ENCODE peak calls at places on chromosomes 13 and 19, in five cellular contexts. B, Q, U, W and F are unnamed samples.

GRCh38 chr19:4310247-4311121 is 6.1 kb downstream of the FSD1 start:
- ATAC-seq in W (peak; percentile 93), U (no peak), B (peak; percentile 96), Q (peak; percentile 45), F (no peak)

GRCh38 chr19:29878973-29879654 is 62.9 kb upstream of the URI1 start:
- ATAC-seq in U (peak; percentile 70), B (peak; percentile 92), W (peak; percentile 83), Q (peak; percentile 5), F (peak; percentile 41)

GRCh38 chr13:32666990-32667571 is 80.8 kb downstream of the PDS5B start:
- ATAC-seq in Q (no peak), U (no peak), W (no peak), B (no peak), F (no peak)

GRCh38 chr13:92407858-92408257 is 818.7 kb upstream of the GPC6 start:
- ATAC-seq in B (peak; percentile 28), W (no peak), U (no peak), Q (no peak), F (no peak)

GRCh38 chr13:94330552-94331071 is 148.9 kb downstream of the DCT start:
- ATAC-seq in Q (no peak), U (no peak), W (no peak), B (no peak), F (no peak)

GRCh38 chr13:100461309-100462035 is 127.1 kb downstream of the GGACT start:
- ATAC-seq in Q (no peak), B (no peak), W (no peak), U (no peak), F (no peak)

GRCh38 chr19:51272183-51272817 is 21.4 kb downstream of the SIGLECL1 start:
- ATAC-seq in W (no peak), B (peak; percentile 71), Q (no peak), U (peak; percentile 33), F (no peak)

GRCh38 chr19:31105761-31106160 is 243.5 kb downstream of the TSHZ3 start:
- ATAC-seq in W (no peak), B (no peak), Q (no peak), U (no peak), F (no peak)

GRCh38 chr13:110438211-110438610 is 123.3 kb downstream of the RAB20 start:
- ATAC-seq in U (no peak), B (peak; percentile 53), W (no peak), Q (no peak), F (peak; percentile 17)

GRCh38 chr13:99355267-99356215 is 48.3 kb upstream of the GPR183 start:
- ATAC-seq in Q (peak; percentile 35), W (peak; percentile 57), B (no peak), U (peak; percentile 11), F (no peak)

GRCh38 chr13:21075303-21076264 is 14.2 kb upstream of the LATS2 start:
- ATAC-seq in U (peak; percentile 83), W (no peak), B (no peak), Q (peak; percentile 71), F (peak; percentile 59)

GRCh38 chr19:4482721-4483120 is 10.6 kb downstream of the HDGFL2 start:
- ATAC-seq in W (no peak), B (no peak), U (no peak), Q (no peak), F (no peak)

GRCh38 chr13:50845211-50845610 is 1.7 kb upstream of the DLEU7 start:
- ATAC-seq in B (no peak), Q (no peak), W (no peak), U (no peak), F (no peak)

GRCh38 chr19:5072115-5072514 is 103.2 kb downstream of the KDM4B start:
- ATAC-seq in W (no peak), B (no peak), U (no peak), Q (no peak), F (peak; percentile 57)

GRCh38 chr13:113753171-113753570 is 5.9 kb upstream of the TMEM255B start:
- ATAC-seq in U (no peak), Q (no peak), B (no peak), W (no peak), F (no peak)

GRCh38 chr19:38664503-38665211 is 17.2 kb downstream of the ACTN4 start:
- ATAC-seq in Q (no peak), B (peak; percentile 71), W (peak; percentile 31), U (peak; percentile 55), F (no peak)

GRCh38 chr13:21365574-21365973 is 93.5 kb downstream of the ZDHHC20 start:
- ATAC-seq in U (no peak), B (no peak), Q (no peak), W (no peak), F (no peak)

GRCh38 chr13:50512602-50513527 is 330.6 kb downstream of the DLEU7 start:
- ATAC-seq in U (peak; percentile 97), W (peak; percentile 93), B (peak; percentile 89), Q (peak; percentile 80), F (peak; percentile 77)

GRCh38 chr13:39612023-39612637 is 9.1 kb upstream of the LHFPL6 start:
- ATAC-seq in W (no peak), B (peak; percentile 57), U (peak; percentile 72), Q (no peak), F (no peak)

DNA sequence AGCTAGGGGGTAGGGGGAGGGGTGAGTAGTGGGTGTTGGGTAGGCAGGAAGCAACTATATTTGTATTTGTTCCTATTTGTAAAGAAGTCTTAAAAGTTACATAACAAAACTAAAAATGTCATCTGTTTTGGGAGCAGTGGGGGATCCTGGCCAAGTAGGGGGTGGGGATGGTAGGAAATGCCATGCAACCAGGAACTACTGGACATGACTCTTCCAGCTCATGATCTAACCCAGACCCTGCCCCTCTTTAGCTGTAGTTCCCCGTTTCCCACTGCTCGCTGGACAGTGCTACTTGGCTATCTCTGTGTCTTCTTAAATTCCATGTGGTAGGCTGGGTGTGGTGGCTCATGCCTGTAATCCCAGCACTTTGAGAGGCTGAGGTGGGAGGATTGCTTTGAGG is 3.2 kb downstream of the GTF3A start:
- ATAC-seq in U (no peak), W (no peak), Q (no peak), B (no peak), F (no peak)
- TF ChIP-seq EP300 in U (no peak), W (no peak), Q (no peak), B (no peak), F (no peak)

DNA sequence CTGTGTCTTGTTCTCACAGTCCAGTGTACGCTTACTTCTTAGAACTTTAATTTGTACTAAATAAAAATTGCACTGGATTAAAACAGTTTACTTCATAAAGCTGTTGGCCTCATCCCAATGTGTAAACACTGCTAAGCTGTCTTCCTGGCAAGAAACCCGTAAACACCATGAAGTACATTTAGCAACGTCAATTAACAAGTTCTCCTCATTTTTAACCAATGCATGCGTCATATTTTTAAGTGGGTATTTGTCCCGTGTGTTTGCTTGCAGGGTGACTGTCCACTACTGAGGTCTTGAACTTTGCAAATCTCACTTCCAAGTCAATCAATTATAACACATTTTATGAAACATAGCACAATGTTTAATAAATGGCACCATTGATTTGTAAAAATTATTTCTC is 28.2 kb downstream of the LAIR2 start:
- ATAC-seq in B (no peak), U (no peak), Q (no peak), W (no peak), F (no peak)
- TF ChIP-seq EP300 in B (no peak), U (no peak), Q (no peak), W (no peak), F (no peak)

GRCh38 chr13:101576977-101577376 is 124.5 kb downstream of the ITGBL1 start:
- ATAC-seq in U (no peak), Q (no peak), W (peak; percentile 95), B (no peak), F (no peak)

GRCh38 chr13:101576452-101576851 is 124.0 kb downstream of the ITGBL1 start:
- ATAC-seq in B (no peak), W (peak; percentile 82), U (no peak), Q (no peak), F (no peak)

GRCh38 chr13:101575591-101575990 is 123.1 kb downstream of the ITGBL1 start:
- ATAC-seq in U (no peak), Q (no peak), W (no peak), B (no peak), F (no peak)

GRCh38 chr13:101579291-101579802 is 126.9 kb downstream of the ITGBL1 start:
- ATAC-seq in U (no peak), W (no peak), Q (no peak), B (no peak), F (no peak)
- TF ChIP-seq EP300 in U (no peak), W (no peak), Q (no peak), B (no peak), F (no peak)

DNA sequence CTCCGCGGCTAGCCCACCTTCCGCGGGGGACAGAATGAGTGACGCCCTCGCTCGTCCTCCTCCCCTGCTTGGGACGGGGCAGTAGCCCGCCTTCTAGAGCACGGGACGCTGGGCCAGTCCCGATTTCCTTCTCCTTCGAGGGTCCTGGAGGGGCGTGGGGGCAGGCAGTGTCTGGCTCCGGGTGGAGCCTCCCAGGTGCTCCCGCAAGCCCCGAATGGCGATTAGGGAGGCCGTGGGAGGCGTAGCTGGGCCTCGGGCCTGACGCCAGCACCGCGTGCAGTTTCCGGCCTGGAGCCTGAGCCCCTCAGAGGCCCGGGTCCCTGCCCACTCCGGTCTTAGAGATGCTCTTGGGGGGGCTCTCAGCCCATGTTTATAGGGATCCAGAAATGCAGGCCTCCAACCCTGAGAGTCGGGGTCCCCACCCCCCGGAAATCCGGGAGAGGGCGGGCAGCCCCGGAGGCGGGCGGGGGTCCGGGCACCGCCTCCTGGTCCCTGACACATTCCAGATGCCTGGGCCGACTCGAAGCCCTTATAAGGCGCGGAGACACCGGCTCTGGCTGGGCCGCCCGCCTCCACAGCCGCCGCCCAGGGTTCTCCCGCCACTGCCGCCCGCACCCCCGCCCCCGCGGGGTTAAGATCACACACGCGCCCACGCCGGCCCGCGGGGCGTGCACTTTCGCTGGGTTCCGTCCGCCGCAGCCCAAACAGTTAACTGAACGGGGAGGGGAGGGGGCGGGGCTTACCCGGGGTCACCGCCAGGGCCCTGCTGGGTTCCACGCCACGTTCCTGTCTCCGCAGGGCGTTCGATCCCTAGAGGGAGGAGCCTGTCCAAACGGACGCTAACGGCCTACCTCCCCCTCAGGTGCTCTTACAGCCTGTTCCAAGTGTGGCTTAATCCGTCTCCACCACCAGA is 1.5 kb downstream of the MYADM start:
- ATAC-seq in Q (peak; percentile 77), W (peak; percentile 60), U (no peak), B (peak; percentile 83), F (peak; percentile 73)
- TF ChIP-seq EP300 in Q (no peak), W (no peak), U (no peak), B (peak; percentile 84), F (peak; percentile 37)